ENCODE peak calls at places on chromosomes 12 and 14, in five cellular contexts. S is fibroblast of lung, J is progenitor cell of endocrine pancreas, D is KG1, G is tibial nerve. F is an unnamed sample.

GRCh38 chr14:99524804-99525698 is 43.8 kb downstream of the CCNK start:
- DNase-seq in S (peak; percentile 68), J (no peak), G (no peak), D (no peak), F (peak; percentile 46)

GRCh38 chr14:105528197-105528858 is 1.9 kb downstream of the TMEM121 start:
- DNase-seq in J (peak; percentile 66), D (peak; percentile 47), S (peak; percentile 59), G (peak; percentile 59), F (peak; percentile 61)

GRCh38 chr14:52153939-52154338 is 85.1 kb upstream of the NID2 start:
- DNase-seq in S (no peak), G (no peak), J (no peak), D (no peak), F (no peak)

GRCh38 chr14:94926176-94926575 is 156.3 kb upstream of the GSC start:
- DNase-seq in D (no peak), J (no peak), S (no peak), G (no peak), F (no peak)

GRCh38 chr14:56219666-56220413 is 101.6 kb downstream of the PELI2 start:
- DNase-seq in D (no peak), S (no peak), G (no peak), J (no peak), F (no peak)

GRCh38 chr12:112527082-112527481 is 108.3 kb downstream of the PTPN11 start:
- DNase-seq in J (no peak), G (no peak), S (no peak), D (no peak), F (no peak)

GRCh38 chr12:34119366-34119765 is 97.1 kb downstream of the ALG10 start:
- DNase-seq in S (no peak), J (no peak), G (no peak), D (no peak), F (no peak)

GRCh38 chr12:116248930-116249329 is 28.6 kb downstream of the MED13L start:
- DNase-seq in D (no peak), J (no peak), S (no peak), G (no peak), F (no peak)

GRCh38 chr14:103915616-103916015 is 12.6 kb upstream of the TDRD9 start:
- DNase-seq in S (no peak), G (no peak), D (no peak), J (no peak), F (no peak)

GRCh38 chr12:43102506-43103269 is 449.3 kb downstream of the ADAMTS20 start:
- DNase-seq in G (no peak), D (no peak), J (no peak), S (peak; percentile 32), F (no peak)

GRCh38 chr12:89859513-89860220 is 151.0 kb upstream of the ATP2B1 start:
- DNase-seq in J (no peak), D (no peak), S (no peak), G (no peak), F (no peak)

GRCh38 chr14:101219896-101220703 is 316.6 kb upstream of the RTL1 start:
- DNase-seq in S (no peak), G (no peak), J (no peak), D (no peak), F (no peak)